ENCODE peak calls at places on chromosomes 1 and 21, in six cellular contexts. T is Peyer's patch, R is adrenal gland, Y is transverse colon, P is heart left ventricle, M is uterus. J is an unnamed sample.

GRCh38 chr1:205287723-205288122 is 33.8 kb downstream of the NUAK2 start:
- DNase-seq in T (no peak), P (no peak), M (no peak), R (no peak), Y (no peak), J (no peak)

GRCh38 chr1:73635021-73635420 is 563.0 kb downstream of the LRRIQ3 start:
- DNase-seq in Y (no peak), M (no peak), R (no peak), P (no peak), T (no peak), J (no peak)

GRCh38 chr1:100769323-100769722 is 49.8 kb downstream of the VCAM1 start:
- DNase-seq in P (no peak), Y (no peak), R (no peak), M (no peak), T (no peak), J (no peak)

GRCh38 chr1:202374077-202374476 is 25.6 kb downstream of the PPP1R12B start:
- DNase-seq in R (no peak), Y (no peak), T (no peak), M (no peak), P (no peak), J (no peak)

GRCh38 chr21:45432575-45433255 is 27.8 kb downstream of the COL18A1 start:
- DNase-seq in M (no peak), T (no peak), P (no peak), R (no peak), Y (no peak), J (no peak)

GRCh38 chr1:1169429-1170214 is 4.1 kb upstream of the TTLL10 start:
- DNase-seq in M (no peak), T (no peak), R (no peak), Y (no peak), P (peak; percentile 9), J (no peak)

GRCh38 chr1:223177681-223178080 is 34.6 kb upstream of the TLR5 start:
- DNase-seq in T (no peak), R (peak; percentile 71), M (no peak), P (peak; percentile 23), Y (peak; percentile 16), J (no peak)

GRCh38 chr1:225451340-225451739 is 23.5 kb upstream of the LBR start:
- DNase-seq in T (no peak), P (no peak), M (peak; percentile 3), R (no peak), Y (peak; percentile 5), J (no peak)

GRCh38 chr21:32690085-32690484 is 37.7 kb downstream of the SYNJ1 start:
- DNase-seq in T (no peak), R (no peak), P (no peak), M (no peak), Y (no peak), J (no peak)

GRCh38 chr1:77976433-77977076 is 2.3 kb downstream of the FUBP1 start:
- DNase-seq in R (no peak), T (no peak), P (no peak), Y (no peak), M (no peak), J (no peak)
- TF ChIP-seq POLR2A in R (no peak), T (no peak), P (no peak), Y (no peak), M (no peak), J (no peak)

GRCh38 chr1:63943393-63943792 is 169.6 kb downstream of the ROR1 start:
- DNase-seq in M (no peak), T (no peak), R (no peak), P (no peak), Y (no peak), J (no peak)
- TF ChIP-seq POLR2A in M (no peak), T (no peak), R (no peak), P (no peak), Y (no peak), J (no peak)

GRCh38 chr1:246946366-246946765 is 14.6 kb upstream of the AHCTF1 start:
- DNase-seq in R (no peak), P (no peak), T (no peak), Y (no peak), M (no peak), J (no peak)
- TF ChIP-seq POLR2A in R (no peak), P (no peak), T (no peak), Y (no peak), M (no peak), J (no peak)

GRCh38 chr1:41661428-41662060 is 177.1 kb upstream of the EDN2 start:
- DNase-seq in Y (no peak), P (no peak), M (no peak), T (no peak), R (no peak), J (no peak)

GRCh38 chr1:41662061-41662655 is 177.7 kb upstream of the EDN2 start:
- DNase-seq in P (peak; percentile 83), T (peak; percentile 75), Y (peak; percentile 67), M (peak; percentile 52), R (peak; percentile 83), J (peak; percentile 79)

GRCh38 chr1:41660570-41661427 is 176.3 kb upstream of the EDN2 start:
- DNase-seq in M (no peak), R (no peak), P (no peak), Y (no peak), T (no peak), J (no peak)

GRCh38 chr1:41663671-41664400 is 179.4 kb upstream of the EDN2 start:
- DNase-seq in T (no peak), R (no peak), Y (no peak), P (no peak), M (no peak), J (no peak)

DNA sequence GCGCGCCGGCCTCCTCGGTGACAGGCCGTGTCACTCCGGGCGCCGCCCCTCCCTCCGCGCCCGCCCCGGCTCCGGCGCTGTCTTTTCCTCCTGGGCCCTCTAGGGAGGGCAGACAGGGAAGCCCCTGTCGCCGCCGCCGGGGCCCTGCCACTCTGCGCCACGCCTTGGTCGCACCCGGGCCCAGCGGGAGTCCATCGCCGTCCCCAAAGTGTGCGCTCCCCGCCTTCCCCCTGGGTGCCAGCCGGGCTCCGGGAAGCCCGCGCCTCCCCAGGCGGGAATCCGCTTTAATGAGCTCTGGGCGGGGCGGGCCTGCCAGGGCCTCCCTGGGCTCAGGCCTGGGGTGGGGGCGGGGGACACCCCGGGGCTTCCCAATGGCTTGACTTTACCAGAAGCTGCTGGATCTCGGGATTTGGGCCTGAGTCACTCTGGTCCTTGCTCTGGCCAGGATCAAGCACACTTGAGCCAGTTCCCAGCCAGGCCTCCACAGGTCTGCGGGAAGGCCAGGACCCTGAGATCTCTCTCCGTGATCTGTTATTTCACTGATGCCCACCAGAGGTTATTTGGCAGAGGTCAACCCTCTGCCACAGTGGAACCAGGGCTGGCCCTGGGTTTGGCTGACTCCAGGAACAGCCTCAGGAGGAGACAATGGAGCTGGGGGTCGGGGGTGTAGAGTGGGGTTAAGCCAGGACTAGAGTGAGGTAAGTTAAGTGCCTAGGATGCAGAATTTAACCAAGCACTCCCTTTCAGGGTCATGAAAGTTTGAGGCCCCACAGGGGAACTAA is 178.4 kb upstream of the EDN2 start:
- DNase-seq in M (peak; percentile 55), T (no peak), Y (peak; percentile 24), P (peak; percentile 41), R (peak; percentile 65), J (peak; percentile 54)
- TF ChIP-seq POLR2A in M (no peak), T (no peak), Y (no peak), P (no peak), R (no peak), J (peak; percentile 38)

GRCh38 chr1:44689447-44689765 is 14.9 kb downstream of the ARMH1 start:
- DNase-seq in P (no peak), Y (no peak), R (no peak), T (no peak), M (no peak), J (no peak)

GRCh38 chr1:44688760-44689446 is 14.4 kb downstream of the ARMH1 start:
- DNase-seq in Y (peak; percentile 16), R (peak; percentile 75), P (no peak), T (no peak), M (peak; percentile 20), J (no peak)

GRCh38 chr1:44681905-44682900 is 7.7 kb downstream of the ARMH1 start:
- DNase-seq in M (no peak), Y (no peak), P (no peak), R (no peak), T (no peak), J (no peak)

GRCh38 chr1:44685218-44685617 is 10.7 kb downstream of the ARMH1 start:
- DNase-seq in M (no peak), P (no peak), R (no peak), Y (no peak), T (no peak), J (no peak)

GRCh38 chr1:44684525-44684924 is 10.0 kb downstream of the ARMH1 start:
- DNase-seq in M (no peak), R (no peak), T (no peak), Y (no peak), P (no peak), J (peak; percentile 53)
- TF ChIP-seq POLR2A in M (no peak), R (no peak), T (no peak), Y (no peak), P (no peak), J (peak; percentile 21)

GRCh38 chr1:71502026-71502425 is 421.2 kb upstream of the ZRANB2 start:
- DNase-seq in R (no peak), T (no peak), Y (no peak), M (no peak), P (no peak), J (no peak)
- TF ChIP-seq POLR2A in R (no peak), T (no peak), Y (no peak), M (no peak), P (no peak), J (no peak)

DNA sequence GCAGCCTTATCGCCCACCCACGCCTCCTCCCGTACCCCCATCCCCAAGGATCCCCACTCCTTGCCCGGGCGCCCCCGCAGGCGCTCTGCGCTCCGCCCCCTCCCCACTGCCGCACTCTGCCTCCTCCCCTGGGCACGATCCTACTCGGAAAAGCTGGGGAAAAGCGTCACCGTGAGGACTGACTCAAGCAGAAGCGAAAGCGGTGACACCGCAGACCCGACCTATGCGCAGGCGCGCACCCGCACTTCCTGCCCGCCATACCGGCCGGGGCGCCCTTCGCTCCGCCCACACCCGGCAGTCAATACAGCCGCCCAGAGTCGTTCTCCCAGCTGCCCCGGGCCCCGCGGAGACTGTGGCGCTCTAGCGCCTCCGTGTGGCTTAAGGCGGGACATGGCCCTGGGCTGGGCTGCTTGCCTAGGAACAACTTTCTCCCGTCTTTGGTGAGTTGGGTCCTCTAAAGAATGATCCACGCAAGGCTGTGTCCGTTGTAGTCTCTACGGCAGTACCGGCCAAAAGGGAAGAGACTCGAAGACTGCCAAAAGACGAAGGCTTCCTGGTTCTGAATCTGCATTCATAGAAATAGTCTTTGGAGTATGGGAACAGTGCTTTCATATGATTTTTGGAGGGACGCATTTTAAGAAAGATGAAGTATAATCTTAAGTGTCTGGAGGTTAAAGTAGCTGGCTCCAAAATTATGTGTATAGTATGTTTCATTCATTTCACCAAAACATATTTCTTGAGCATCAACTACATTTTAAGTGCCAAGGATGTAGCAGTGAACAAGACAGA is at the start of gene OMA1:
- DNase-seq in Y (peak; percentile 98), M (peak; percentile 99), P (peak; percentile 98), R (peak; percentile 99), T (peak; percentile 93), J (peak; percentile 81)
- TF ChIP-seq POLR2A in Y (peak; percentile 93), M (peak; percentile 97), P (no peak), R (peak; percentile 85), T (peak; percentile 93), J (peak; percentile 90)

GRCh38 chr1:110059133-110059863 is 11.2 kb downstream of the ALX3 start:
- DNase-seq in T (no peak), R (no peak), Y (no peak), P (no peak), M (no peak), J (no peak)
- TF ChIP-seq POLR2A in T (no peak), R (no peak), Y (no peak), P (no peak), M (no peak), J (no peak)

J was measured in GM12892.